ENCODE peak calls at places on chromosomes 2 and 18, in four cellular contexts. X is HT-29; M is activated naive CD4-positive, alpha-beta T cell; T is thoracic aorta. Z is an unnamed sample.

GRCh38 chr2:140658766-140659165 is 1472.0 kb downstream of the LRP1B start:
- DNase-seq in X (no peak), M (no peak), T (no peak), Z (no peak)

GRCh38 chr2:120233292-120233691 is 10.1 kb upstream of the TMEM185B start:
- DNase-seq in X (no peak), M (no peak), T (no peak), Z (no peak)

GRCh38 chr2:137940191-137940590 is 24.1 kb upstream of the HNMT start:
- DNase-seq in X (no peak), M (no peak), T (no peak), Z (no peak)

GRCh38 chr18:60987963-60988362 is 345.3 kb upstream of the CDH20 start:
- DNase-seq in X (no peak), M (no peak), T (no peak), Z (no peak)

GRCh38 chr2:188244383-188244782 is 47.3 kb upstream of the GULP1 start:
- DNase-seq in X (no peak), M (no peak), T (no peak), Z (no peak)

GRCh38 chr2:234993547-234993981 is 41.7 kb downstream of the SH3BP4 start:
- DNase-seq in X (no peak), M (no peak), T (no peak), Z (no peak)

GRCh38 chr2:26067186-26067974 is 33.5 kb downstream of the RAB10 start:
- DNase-seq in X (no peak), M (no peak), T (no peak), Z (no peak)

GRCh38 chr18:6672909-6673308 is 56.6 kb upstream of the ARHGAP28 start:
- DNase-seq in X (no peak), M (no peak), T (no peak), Z (no peak)

GRCh38 chr18:24499814-24500601 is 39.6 kb downstream of the HRH4 start:
- DNase-seq in X (no peak), M (no peak), T (no peak), Z (no peak)

GRCh38 chr18:46531472-46531871 is 125.5 kb downstream of the LOXHD1 start:
- DNase-seq in X (no peak), M (no peak), T (no peak), Z (no peak)

GRCh38 chr2:58916127-58916526 is 675.0 kb upstream of the FANCL start:
- DNase-seq in X (no peak), M (no peak), T (no peak), Z (no peak)

GRCh38 chr2:197708331-197708730 is 3.2 kb downstream of the MARS2 start:
- DNase-seq in X (no peak), M (no peak), T (no peak), Z (no peak)